ENCODE peak calls at places on chromosomes 2 and 18, in five cellular contexts. One of them, this sample, is unnamed.
A peak's percentile ranks its signal among the peaks of the same experiment; 100 is the strongest.

GRCh38 chr18:64639536-64639935 is 490.6 kb upstream of the LINC00305 start:
- DNase-seq in uterus: no peak
- DNase-seq in A549: no peak
- DNase-seq in thyroid gland: no peak
- DNase-seq in prostate gland: no peak
- DNase-seq in this sample: no peak

GRCh38 chr2:74957886-74958276 is 562 bp upstream of the POLE4 start:
- DNase-seq in uterus: no peak
- DNase-seq in A549: no peak
- DNase-seq in thyroid gland: no peak
- DNase-seq in prostate gland: no peak
- DNase-seq in this sample: no peak

GRCh38 chr2:150256746-150257145 is 230.7 kb downstream of the RND3 start:
- DNase-seq in uterus: no peak
- DNase-seq in A549: no peak
- DNase-seq in thyroid gland: no peak
- DNase-seq in prostate gland: no peak
- DNase-seq in this sample: no peak

GRCh38 chr2:72887032-72887835 is at the start of gene SPR:
- DNase-seq in uterus: peak; percentile 62
- DNase-seq in A549: peak; percentile 84
- DNase-seq in thyroid gland: peak; percentile 85
- DNase-seq in prostate gland: peak; percentile 74
- DNase-seq in this sample: peak; percentile 91

GRCh38 chr18:76432970-76433767 is 61.9 kb downstream of the ZNF516 start:
- DNase-seq in uterus: no peak
- DNase-seq in A549: no peak
- DNase-seq in thyroid gland: no peak
- DNase-seq in prostate gland: no peak
- DNase-seq in this sample: no peak

GRCh38 chr2:119440501-119440870 is 8.8 kb downstream of the TMEM37 start:
- DNase-seq in uterus: no peak
- DNase-seq in A549: no peak
- DNase-seq in thyroid gland: peak; percentile 37
- DNase-seq in prostate gland: no peak
- DNase-seq in this sample: no peak

GRCh38 chr18:59267511-59268126 is 5.6 kb downstream of the RAX start:
- DNase-seq in uterus: no peak
- DNase-seq in A549: peak; percentile 31
- DNase-seq in thyroid gland: peak; percentile 4
- DNase-seq in prostate gland: no peak
- DNase-seq in this sample: no peak

GRCh38 chr2:8027387-8027786 is 654.5 kb upstream of the ID2 start:
- DNase-seq in uterus: no peak
- DNase-seq in A549: no peak
- DNase-seq in thyroid gland: no peak
- DNase-seq in prostate gland: no peak
- DNase-seq in this sample: no peak

GRCh38 chr2:227415538-227416424 is 28.0 kb upstream of the SCYGR1 start:
- DNase-seq in uterus: no peak
- DNase-seq in A549: peak; percentile 47
- DNase-seq in thyroid gland: no peak
- DNase-seq in prostate gland: no peak
- DNase-seq in this sample: no peak

GRCh38 chr2:236748801-236749200 is 179.2 kb downstream of the ACKR3 start:
- DNase-seq in uterus: no peak
- DNase-seq in A549: no peak
- DNase-seq in thyroid gland: peak; percentile 83
- DNase-seq in prostate gland: no peak
- DNase-seq in this sample: no peak

GRCh38 chr18:985301-985700 is 80.6 kb downstream of the ADCYAP1 start:
- DNase-seq in uterus: no peak
- DNase-seq in A549: no peak
- DNase-seq in thyroid gland: no peak
- DNase-seq in prostate gland: no peak
- DNase-seq in this sample: no peak

GRCh38 chr2:176107731-176108181 is 676 bp downstream of the HOXD11 start:
- DNase-seq in uterus: peak; percentile 56
- DNase-seq in A549: no peak
- DNase-seq in thyroid gland: no peak
- DNase-seq in prostate gland: peak; percentile 4
- DNase-seq in this sample: no peak

GRCh38 chr2:96984300-96984699 is 2.1 kb downstream of the FAM178B start:
- DNase-seq in uterus: no peak
- DNase-seq in A549: no peak
- DNase-seq in thyroid gland: no peak
- DNase-seq in prostate gland: no peak
- DNase-seq in this sample: no peak

GRCh38 chr2:25257032-25257455 is 84.7 kb downstream of the DNMT3A start:
- DNase-seq in uterus: no peak
- DNase-seq in A549: no peak
- DNase-seq in thyroid gland: no peak
- DNase-seq in prostate gland: no peak
- DNase-seq in this sample: peak; percentile 33

GRCh38 chr2:196927318-196928225 is 1.1 kb upstream of the PGAP1 start:
- DNase-seq in uterus: peak; percentile 29
- DNase-seq in A549: no peak
- DNase-seq in thyroid gland: peak; percentile 10
- DNase-seq in prostate gland: peak; percentile 8
- DNase-seq in this sample: peak; percentile 8

GRCh38 chr2:65991332-65991731 is 443.6 kb upstream of the MEIS1 start:
- DNase-seq in uterus: peak; percentile 62
- DNase-seq in A549: no peak
- DNase-seq in thyroid gland: no peak
- DNase-seq in prostate gland: peak; percentile 72
- DNase-seq in this sample: no peak

GRCh38 chr18:50629148-50629631 is 69.3 kb downstream of the MAPK4 start:
- DNase-seq in uterus: no peak
- DNase-seq in A549: no peak
- DNase-seq in thyroid gland: no peak
- DNase-seq in prostate gland: peak; percentile 74
- DNase-seq in this sample: no peak

GRCh38 chr2:127597984-127598380 is 48.0 kb upstream of the GPR17 start:
- DNase-seq in uterus: no peak
- DNase-seq in A549: no peak
- DNase-seq in thyroid gland: no peak
- DNase-seq in prostate gland: no peak
- DNase-seq in this sample: no peak

GRCh38 chr2:171703574-171704347 is 16.5 kb downstream of the DYNC1I2 start:
- DNase-seq in uterus: no peak
- DNase-seq in A549: peak; percentile 11
- DNase-seq in thyroid gland: no peak
- DNase-seq in prostate gland: no peak
- DNase-seq in this sample: peak; percentile 8

GRCh38 chr2:168231609-168232241 is 15.7 kb downstream of the STK39 start:
- DNase-seq in uterus: no peak
- DNase-seq in A549: no peak
- DNase-seq in thyroid gland: no peak
- DNase-seq in prostate gland: no peak
- DNase-seq in this sample: no peak

GRCh38 chr2:69827796-69828540 is 1.5 kb upstream of the GMCL1 start:
- DNase-seq in uterus: no peak
- DNase-seq in A549: no peak
- DNase-seq in thyroid gland: no peak
- DNase-seq in prostate gland: no peak
- DNase-seq in this sample: no peak

DNA sequence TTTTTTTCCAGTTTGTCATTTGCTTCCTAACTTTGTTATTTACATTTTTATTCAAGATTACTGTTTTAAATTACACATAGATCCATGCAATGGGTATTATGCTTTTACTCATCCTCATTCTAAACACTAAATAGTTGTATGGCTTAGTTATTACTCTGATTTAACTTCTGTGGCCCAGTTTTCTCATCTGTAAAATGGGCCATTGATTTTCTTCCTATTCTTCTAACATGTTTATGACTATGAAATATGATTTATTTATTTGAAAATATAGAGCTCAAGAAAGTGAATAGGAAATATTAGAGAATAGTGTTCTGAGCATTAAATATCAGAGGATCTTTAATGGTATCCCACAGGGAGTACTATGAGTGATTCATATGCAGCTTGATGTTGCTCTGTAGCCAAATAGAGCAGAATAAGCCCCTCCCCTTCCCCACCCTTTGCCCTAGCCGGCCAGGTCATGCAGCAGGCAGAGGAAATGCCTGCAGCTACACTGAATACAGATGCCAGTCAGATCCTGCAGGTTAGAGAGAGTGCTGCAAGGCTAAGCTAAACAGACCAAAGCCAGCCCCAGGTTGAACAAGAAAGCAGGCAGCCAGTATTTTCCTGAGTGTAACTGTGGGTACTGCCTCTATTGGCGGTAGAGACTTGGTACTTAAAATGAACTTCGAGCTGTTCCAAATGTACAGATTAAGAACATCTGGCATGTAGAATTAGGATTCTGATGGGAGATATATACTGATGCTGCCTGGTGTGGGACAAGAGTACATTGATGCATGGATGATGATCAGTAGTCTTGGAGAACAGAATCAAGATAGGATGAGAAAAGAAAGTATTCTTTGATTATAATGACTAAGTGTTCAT is 11.7 kb upstream of the ACYP2 start:
- DNase-seq in uterus: peak; percentile 31
- DNase-seq in A549: peak; percentile 71
- DNase-seq in thyroid gland: peak; percentile 63
- DNase-seq in prostate gland: no peak
- DNase-seq in this sample: peak; percentile 47
- TF ChIP-seq POLR2A in uterus: no peak
- TF ChIP-seq POLR2A in A549: no peak
- TF ChIP-seq POLR2A in thyroid gland: no peak
- TF ChIP-seq POLR2A in prostate gland: no peak
- TF ChIP-seq POLR2A in this sample: no peak

DNA sequence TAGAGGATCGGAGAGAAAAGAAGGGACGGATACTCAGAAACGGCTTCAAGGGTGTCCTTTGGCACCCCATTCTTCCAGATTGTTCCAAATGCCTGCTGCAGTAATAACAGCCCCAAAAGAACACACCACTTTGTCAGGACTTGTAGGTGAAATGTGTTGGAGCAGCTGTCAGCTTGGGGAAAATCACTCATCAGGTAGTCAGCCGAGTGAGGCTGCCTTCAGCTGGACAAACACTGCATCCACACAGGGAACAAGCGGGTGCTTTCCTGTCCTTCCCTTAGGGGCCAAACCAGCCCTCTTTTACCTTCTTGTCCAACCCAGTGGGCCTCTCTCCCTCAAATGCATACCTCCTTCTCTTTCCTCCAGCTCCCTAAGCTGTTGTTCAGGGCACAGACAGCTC is 48.2 kb downstream of the BCL11A start:
- DNase-seq in uterus: no peak
- DNase-seq in A549: no peak
- DNase-seq in thyroid gland: no peak
- DNase-seq in prostate gland: peak; percentile 51
- DNase-seq in this sample: no peak
- H3K4me1 ChIP-seq in uterus: no peaks in the 10 kb centered on the region
- H3K4me1 ChIP-seq in A549: no peaks in the 10 kb centered on the region
- H3K4me1 ChIP-seq in thyroid gland: no peaks in the 10 kb centered on the region
- H3K4me1 ChIP-seq in prostate gland: peaks cover 2% of the 10 kb centered on the region
- H3K4me1 ChIP-seq in this sample: peaks cover 9% of the 10 kb centered on the region

GRCh38 chr18:12657849-12658829 is at the start of gene SPIRE1:
- DNase-seq in uterus: peak; percentile 55
- DNase-seq in A549: peak; percentile 22
- DNase-seq in thyroid gland: peak; percentile 67
- DNase-seq in prostate gland: peak; percentile 67
- DNase-seq in this sample: peak; percentile 79
- TF ChIP-seq POLR2A in uterus: peak; percentile 72
- TF ChIP-seq POLR2A in A549: peak; percentile 59
- TF ChIP-seq POLR2A in thyroid gland: peak; percentile 82
- TF ChIP-seq POLR2A in prostate gland: peak; percentile 79
- TF ChIP-seq POLR2A in this sample: peak; percentile 65

DNA sequence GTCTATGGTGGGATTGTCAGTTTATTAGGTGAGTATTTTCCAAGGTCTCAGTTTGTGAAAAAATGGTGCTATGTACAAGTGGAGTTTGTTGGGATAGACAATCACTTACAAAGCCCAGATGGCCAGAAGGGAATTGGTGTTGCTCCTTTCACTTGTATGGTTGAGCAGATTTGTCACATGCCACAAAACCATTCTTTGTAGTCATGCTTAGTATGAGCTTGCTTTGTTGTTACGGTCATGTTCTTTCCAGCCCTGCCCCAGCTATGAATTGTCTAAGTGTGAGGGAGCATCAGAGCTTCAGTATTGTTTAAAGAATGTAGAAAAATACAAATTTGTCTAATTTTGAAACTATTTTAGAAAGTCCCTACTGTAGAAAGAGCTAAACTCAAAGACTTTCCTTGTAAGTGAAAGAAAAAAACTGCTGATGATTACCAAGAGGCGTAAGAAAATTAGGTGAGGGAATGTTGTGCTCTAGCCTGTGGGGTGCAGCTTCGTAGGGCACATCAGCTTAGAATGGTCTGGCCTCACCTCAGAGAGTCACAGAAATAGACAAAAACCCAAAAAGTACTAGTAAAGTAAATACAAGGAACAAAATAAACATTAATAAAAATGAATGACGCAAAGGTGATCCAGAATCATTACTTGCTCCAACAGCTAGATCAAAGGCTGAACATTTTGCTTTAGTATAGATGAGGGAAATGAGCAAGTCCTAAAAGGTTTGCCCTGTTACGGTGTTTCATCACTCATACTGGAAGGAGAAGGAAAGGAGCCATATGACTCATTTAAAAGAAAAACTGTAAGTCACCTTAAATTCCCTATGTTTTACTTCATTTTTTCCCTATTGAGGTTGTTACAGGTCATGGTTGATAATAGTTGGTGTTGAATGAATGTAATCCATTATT is 9.2 kb downstream of the TGIF1 start:
- DNase-seq in uterus: no peak
- DNase-seq in A549: no peak
- DNase-seq in thyroid gland: no peak
- DNase-seq in prostate gland: no peak
- DNase-seq in this sample: no peak
- H3K4me1 ChIP-seq in uterus: peaks cover 10% of the 10 kb centered on the region
- H3K4me1 ChIP-seq in A549: peaks cover 58% of the 10 kb centered on the region
- H3K4me1 ChIP-seq in thyroid gland: peaks cover 16% of the 10 kb centered on the region
- H3K4me1 ChIP-seq in prostate gland: peaks cover 28% of the 10 kb centered on the region
- H3K4me1 ChIP-seq in this sample: peaks cover 45% of the 10 kb centered on the region

GRCh38 chr2:45610281-45611019 is 617 bp downstream of the SRBD1 start:
- DNase-seq in uterus: peak; percentile 43
- DNase-seq in A549: peak; percentile 47
- DNase-seq in thyroid gland: peak; percentile 52
- DNase-seq in prostate gland: peak; percentile 42
- DNase-seq in this sample: peak; percentile 71
- TF ChIP-seq POLR2A in uterus: no peak
- TF ChIP-seq POLR2A in A549: no peak
- TF ChIP-seq POLR2A in thyroid gland: no peak
- TF ChIP-seq POLR2A in prostate gland: no peak
- TF ChIP-seq POLR2A in this sample: no peak

DNA sequence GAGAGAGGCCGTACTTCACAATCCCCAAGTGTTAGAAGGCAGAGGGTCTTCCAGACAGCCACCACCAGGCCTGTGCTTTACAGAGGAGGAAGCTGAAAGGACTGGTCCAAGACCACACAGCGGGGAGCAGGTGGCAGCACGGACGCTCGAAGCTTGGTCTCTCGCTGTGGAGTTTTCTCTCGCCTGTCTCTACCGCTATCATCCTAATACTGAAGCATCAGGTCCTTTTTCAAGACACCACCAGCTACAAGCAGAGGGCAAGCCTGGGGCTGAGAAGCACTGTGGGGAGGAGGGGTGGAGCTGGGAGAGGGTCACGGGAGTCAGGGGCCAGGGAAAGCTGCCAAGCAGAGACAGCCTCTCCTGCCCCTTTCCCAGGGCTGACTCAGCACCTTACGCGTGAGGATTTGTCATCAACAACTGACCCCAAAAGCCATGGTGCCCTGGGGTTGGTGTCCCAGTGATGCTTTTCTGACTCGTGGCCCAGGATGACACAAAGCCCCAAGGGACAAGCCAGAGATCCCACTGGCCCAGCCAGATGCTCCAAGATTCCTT is 31.8 kb upstream of the FOSL2 start:
- DNase-seq in uterus: peak; percentile 56
- DNase-seq in A549: no peak
- DNase-seq in thyroid gland: no peak
- DNase-seq in prostate gland: no peak
- DNase-seq in this sample: no peak
- H3K4me1 ChIP-seq in uterus: peaks cover 9% of the 10 kb centered on the region
- H3K4me1 ChIP-seq in A549: peaks cover 24% of the 10 kb centered on the region
- H3K4me1 ChIP-seq in thyroid gland: peaks cover 8% of the 10 kb centered on the region
- H3K4me1 ChIP-seq in prostate gland: peaks cover 9% of the 10 kb centered on the region
- H3K4me1 ChIP-seq in this sample: peaks cover 7% of the 10 kb centered on the region

This sample was measured in body of pancreas.